ENCODE peak calls at places on chromosomes 6 and 20, in five cellular contexts. Q, K, X, U and P are unnamed samples.

GRCh38 chr20:10125757-10126156 is 91.0 kb downstream of the ANKEF1 start:
- DNase-seq in X (no peak), K (no peak), Q (peak), U (no peak), P (no peak)

GRCh38 chr6:30495993-30496392 is 6.7 kb downstream of the HLA-E start:
- DNase-seq in X (no peak), Q (no peak), U (no peak), K (no peak), P (no peak)

GRCh38 chr6:155530219-155530834 is 74.7 kb upstream of the NOX3 start:
- DNase-seq in U (no peak), Q (peak), K (no peak), X (peak), P (no peak)

GRCh38 chr20:6744805-6745204 is 22.7 kb upstream of the BMP2 start:
- DNase-seq in U (no peak), X (no peak), Q (peak), K (no peak), P (no peak)

GRCh38 chr20:48818481-48818987 is 9.3 kb downstream of the PREX1 start:
- DNase-seq in K (peak), X (no peak), U (no peak), Q (no peak), P (no peak)

GRCh38 chr6:109297719-109298118 is 84.5 kb downstream of the CD164 start:
- DNase-seq in U (no peak), X (no peak), Q (no peak), K (no peak), P (no peak)

GRCh38 chr6:32825966-32826365 is 9.2 kb upstream of the HLA-DOB start:
- DNase-seq in U (no peak), K (no peak), X (peak), Q (peak), P (no peak)

GRCh38 chr6:14575961-14576360 is 458.4 kb downstream of the CD83 start:
- DNase-seq in Q (no peak), U (no peak), X (no peak), K (no peak), P (no peak)

GRCh38 chr20:32448306-32449056 is 90.3 kb downstream of the ASXL1 start:
- DNase-seq in X (no peak), Q (no peak), U (no peak), K (no peak), P (no peak)

GRCh38 chr20:3045042-3045815 is 623 bp upstream of the MRPS26 start:
- DNase-seq in X (peak), Q (peak), U (no peak), K (no peak), P (no peak)

GRCh38 chr6:148166339-148166949 is 176.2 kb upstream of the SASH1 start:
- DNase-seq in K (no peak), X (peak), Q (peak), U (no peak), P (no peak)
- TF ChIP-seq CTCF in K (peak), X (peak), Q (peak), U (peak), P (peak)

DNA sequence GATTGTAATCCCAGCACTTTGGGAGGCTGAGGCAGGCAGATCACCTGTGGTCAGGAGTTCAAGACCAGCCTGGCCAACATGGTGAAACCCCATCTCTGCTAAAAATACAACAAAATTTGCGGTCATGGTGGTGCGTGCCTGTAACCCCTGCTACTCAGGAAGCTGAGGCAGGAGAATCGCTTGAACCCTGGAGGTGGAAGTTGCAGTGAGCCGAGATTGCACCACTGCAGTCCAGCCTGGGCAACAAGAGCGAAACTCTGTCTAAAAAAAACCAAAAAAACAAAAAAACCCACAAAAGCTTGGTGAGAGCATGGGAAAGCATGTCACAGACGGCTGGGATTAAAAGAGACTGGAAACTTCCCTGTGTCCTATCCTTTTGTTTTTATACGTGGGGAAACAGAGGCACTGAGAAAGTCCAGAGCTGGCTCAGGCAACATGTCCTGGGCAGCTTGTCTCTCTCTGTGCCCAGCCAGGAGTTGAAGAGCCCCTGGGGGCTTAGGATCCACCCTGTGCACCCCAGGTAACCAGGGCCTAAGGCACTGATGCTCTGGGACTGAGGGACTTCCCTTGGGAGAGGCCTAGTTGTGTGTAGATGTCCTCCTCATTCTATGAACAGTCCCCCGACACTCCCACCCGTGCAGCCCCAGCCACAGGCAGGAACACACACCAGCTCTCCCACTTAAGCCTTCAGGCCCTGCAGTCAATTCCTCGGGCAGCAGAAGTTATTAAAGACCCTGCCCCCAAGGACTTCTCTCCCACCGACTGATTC is 16.0 kb downstream of the CD40 start:
- DNase-seq in U (no peak), K (no peak), Q (no peak), X (no peak), P (no peak)
- TF ChIP-seq CTCF in U (no peak), K (no peak), Q (no peak), X (no peak), P (no peak)

DNA sequence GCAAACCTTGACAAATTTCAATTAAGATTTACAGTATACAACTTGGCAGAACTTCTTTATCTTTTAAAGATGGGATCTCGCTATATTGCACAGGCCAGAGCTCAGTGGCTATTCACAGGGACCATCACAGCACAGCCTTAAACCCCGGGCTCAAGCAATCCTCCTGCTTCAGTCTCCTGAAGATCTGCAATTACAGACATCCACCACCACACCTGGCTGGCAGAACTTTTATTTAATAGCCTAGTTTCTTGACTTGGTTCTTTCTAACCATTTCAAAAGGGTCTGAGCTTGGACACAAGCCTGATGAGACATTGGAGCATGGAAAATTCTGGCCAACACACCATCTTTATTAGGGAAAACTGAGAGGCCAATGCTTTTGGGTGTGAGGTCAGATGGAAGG is 151.6 kb upstream of the KCNG1 start:
- DNase-seq in K (no peak), Q (no peak), X (no peak), U (no peak), P (no peak)
- TF ChIP-seq CTCF in K (no peak), Q (no peak), X (no peak), U (no peak), P (no peak)

GRCh38 chr20:44357555-44358130 is 2.1 kb downstream of the HNF4A start:
- DNase-seq in Q (peak), X (no peak), U (no peak), K (no peak), P (no peak)

GRCh38 chr20:44357020-44357419 is 1.5 kb downstream of the HNF4A start:
- DNase-seq in X (no peak), K (no peak), U (no peak), Q (peak), P (no peak)

GRCh38 chr20:44361021-44361420 is 5.5 kb downstream of the HNF4A start:
- DNase-seq in Q (no peak), X (no peak), K (no peak), U (no peak), P (no peak)

GRCh38 chr20:44360221-44360620 is 4.7 kb downstream of the HNF4A start:
- DNase-seq in Q (no peak), X (no peak), K (no peak), U (no peak), P (no peak)

DNA sequence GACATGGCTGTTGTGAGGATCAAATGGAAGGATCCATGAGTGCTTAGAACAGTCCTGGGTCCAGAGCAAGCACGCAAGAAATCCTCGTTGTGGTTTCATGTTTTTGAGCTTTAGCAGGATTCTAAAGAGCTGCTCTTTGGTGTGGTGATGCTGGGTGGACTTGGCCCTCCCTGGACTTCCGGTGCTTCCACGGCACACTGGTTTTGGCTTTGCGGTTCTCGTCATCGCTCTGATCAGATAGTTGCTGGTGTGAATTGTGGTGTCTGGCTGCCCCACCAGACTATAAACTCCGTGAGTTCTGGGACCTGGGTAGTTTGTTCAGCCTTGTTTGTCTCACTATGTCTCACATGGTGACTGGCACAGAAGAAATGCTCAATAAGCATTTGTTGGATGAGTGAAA is 3.3 kb downstream of the HNF4A start:
- DNase-seq in K (no peak), Q (no peak), U (no peak), X (no peak), P (no peak)
- TF ChIP-seq CTCF in K (no peak), Q (no peak), U (no peak), X (no peak), P (no peak)

GRCh38 chr6:165858571-165858970 is 195.5 kb upstream of the PDE10A start:
- DNase-seq in K (no peak), Q (peak), U (no peak), X (no peak), P (no peak)
- TF ChIP-seq CTCF in K (no peak), Q (peak), U (peak), X (peak), P (peak)